ENCODE peak calls at places on chromosomes 4 and X, in four cellular contexts. One of them, this sample, is unnamed.

GRCh38 chr4:113547487-113548042 is 214.0 kb downstream of the CAMK2D start:
- DNase-seq in lower lobe of right lung: peak; percentile 88
- DNase-seq in activated CD4-positive, alpha-beta T cell treated with anti-CD3 and anti-CD28 coated beads, Interleukin-2, amount 50 U/mL, for 4 hours: peak; percentile 86
- DNase-seq in KBM-7: peak; percentile 84
- DNase-seq in this sample: peak; percentile 88

GRCh38 chr4:1783011-1783410 is 10.1 kb upstream of the FGFR3 start:
- DNase-seq in lower lobe of right lung: no peak
- DNase-seq in activated CD4-positive, alpha-beta T cell treated with anti-CD3 and anti-CD28 coated beads, Interleukin-2, amount 50 U/mL, for 4 hours: no peak
- DNase-seq in KBM-7: no peak
- DNase-seq in this sample: no peak

GRCh38 chr4:6443035-6444023 is 29.1 kb downstream of the PPP2R2C start:
- DNase-seq in lower lobe of right lung: no peak
- DNase-seq in activated CD4-positive, alpha-beta T cell treated with anti-CD3 and anti-CD28 coated beads, Interleukin-2, amount 50 U/mL, for 4 hours: no peak
- DNase-seq in KBM-7: no peak
- DNase-seq in this sample: no peak

GRCh38 chr4:26069218-26069617 is 155.2 kb downstream of the SMIM20 start:
- DNase-seq in lower lobe of right lung: no peak
- DNase-seq in activated CD4-positive, alpha-beta T cell treated with anti-CD3 and anti-CD28 coated beads, Interleukin-2, amount 50 U/mL, for 4 hours: no peak
- DNase-seq in KBM-7: peak; percentile 45
- DNase-seq in this sample: no peak

GRCh38 chrX:138756234-138756633 is 44.7 kb upstream of the FGF13 start:
- DNase-seq in lower lobe of right lung: peak; percentile 37
- DNase-seq in activated CD4-positive, alpha-beta T cell treated with anti-CD3 and anti-CD28 coated beads, Interleukin-2, amount 50 U/mL, for 4 hours: no peak
- DNase-seq in KBM-7: no peak
- DNase-seq in this sample: no peak

GRCh38 chrX:47297874-47298273 is 65.1 kb downstream of the USP11 start:
- DNase-seq in lower lobe of right lung: peak; percentile 58
- DNase-seq in activated CD4-positive, alpha-beta T cell treated with anti-CD3 and anti-CD28 coated beads, Interleukin-2, amount 50 U/mL, for 4 hours: no peak
- DNase-seq in KBM-7: no peak
- DNase-seq in this sample: no peak

GRCh38 chr4:104494161-104494560 is 533 bp downstream of the CXXC4 start:
- DNase-seq in lower lobe of right lung: no peak
- DNase-seq in activated CD4-positive, alpha-beta T cell treated with anti-CD3 and anti-CD28 coated beads, Interleukin-2, amount 50 U/mL, for 4 hours: no peak
- DNase-seq in KBM-7: no peak
- DNase-seq in this sample: no peak

GRCh38 chrX:42241421-42241820 is 318.1 kb upstream of the CASK start:
- DNase-seq in lower lobe of right lung: no peak
- DNase-seq in activated CD4-positive, alpha-beta T cell treated with anti-CD3 and anti-CD28 coated beads, Interleukin-2, amount 50 U/mL, for 4 hours: no peak
- DNase-seq in KBM-7: peak; percentile 51
- DNase-seq in this sample: no peak

GRCh38 chr4:185716008-185716976 is 95.7 kb downstream of the SORBS2 start:
- DNase-seq in lower lobe of right lung: peak; percentile 60
- DNase-seq in activated CD4-positive, alpha-beta T cell treated with anti-CD3 and anti-CD28 coated beads, Interleukin-2, amount 50 U/mL, for 4 hours: no peak
- DNase-seq in KBM-7: no peak
- DNase-seq in this sample: no peak

GRCh38 chr4:169079942-169080827 is 70.1 kb upstream of the CBR4 start:
- DNase-seq in lower lobe of right lung: peak; percentile 63
- DNase-seq in activated CD4-positive, alpha-beta T cell treated with anti-CD3 and anti-CD28 coated beads, Interleukin-2, amount 50 U/mL, for 4 hours: no peak
- DNase-seq in KBM-7: peak; percentile 86
- DNase-seq in this sample: no peak

GRCh38 chr4:98199247-98199646 is 56.0 kb upstream of the STPG2 start:
- DNase-seq in lower lobe of right lung: no peak
- DNase-seq in activated CD4-positive, alpha-beta T cell treated with anti-CD3 and anti-CD28 coated beads, Interleukin-2, amount 50 U/mL, for 4 hours: no peak
- DNase-seq in KBM-7: no peak
- DNase-seq in this sample: no peak

GRCh38 chr4:158513246-158513645 is 8.4 kb upstream of the RXFP1 start:
- DNase-seq in lower lobe of right lung: no peak
- DNase-seq in activated CD4-positive, alpha-beta T cell treated with anti-CD3 and anti-CD28 coated beads, Interleukin-2, amount 50 U/mL, for 4 hours: no peak
- DNase-seq in KBM-7: peak; percentile 77
- DNase-seq in this sample: no peak

GRCh38 chr4:103498161-103499070 is 221.4 kb downstream of the TACR3 start:
- DNase-seq in lower lobe of right lung: no peak
- DNase-seq in activated CD4-positive, alpha-beta T cell treated with anti-CD3 and anti-CD28 coated beads, Interleukin-2, amount 50 U/mL, for 4 hours: no peak
- DNase-seq in KBM-7: no peak
- DNase-seq in this sample: no peak

GRCh38 chrX:129984196-129984962 is 1.9 kb downstream of the BCORL1 start:
- DNase-seq in lower lobe of right lung: peak; percentile 58
- DNase-seq in activated CD4-positive, alpha-beta T cell treated with anti-CD3 and anti-CD28 coated beads, Interleukin-2, amount 50 U/mL, for 4 hours: no peak
- DNase-seq in KBM-7: no peak
- DNase-seq in this sample: no peak

GRCh38 chr4:82842593-82842992 is 44.0 kb upstream of the SCD5 start:
- DNase-seq in lower lobe of right lung: no peak
- DNase-seq in activated CD4-positive, alpha-beta T cell treated with anti-CD3 and anti-CD28 coated beads, Interleukin-2, amount 50 U/mL, for 4 hours: no peak
- DNase-seq in KBM-7: peak; percentile 25
- DNase-seq in this sample: no peak

GRCh38 chrX:27451324-27451723 is 11.8 kb downstream of the PPP4R3C start:
- DNase-seq in lower lobe of right lung: no peak
- DNase-seq in activated CD4-positive, alpha-beta T cell treated with anti-CD3 and anti-CD28 coated beads, Interleukin-2, amount 50 U/mL, for 4 hours: no peak
- DNase-seq in KBM-7: no peak
- DNase-seq in this sample: no peak

GRCh38 chr4:57093816-57094481 is 16.2 kb downstream of the IGFBP7 start:
- DNase-seq in lower lobe of right lung: no peak
- DNase-seq in activated CD4-positive, alpha-beta T cell treated with anti-CD3 and anti-CD28 coated beads, Interleukin-2, amount 50 U/mL, for 4 hours: no peak
- DNase-seq in KBM-7: no peak
- DNase-seq in this sample: no peak

GRCh38 chr4:71211748-71212147 is 127.1 kb upstream of the SLC4A4 start:
- DNase-seq in lower lobe of right lung: no peak
- DNase-seq in activated CD4-positive, alpha-beta T cell treated with anti-CD3 and anti-CD28 coated beads, Interleukin-2, amount 50 U/mL, for 4 hours: no peak
- DNase-seq in KBM-7: no peak
- DNase-seq in this sample: no peak

GRCh38 chr4:140252742-140253555 is 99.0 kb upstream of the MAML3 start:
- DNase-seq in lower lobe of right lung: peak; percentile 82
- DNase-seq in activated CD4-positive, alpha-beta T cell treated with anti-CD3 and anti-CD28 coated beads, Interleukin-2, amount 50 U/mL, for 4 hours: peak; percentile 52
- DNase-seq in KBM-7: peak; percentile 64
- DNase-seq in this sample: peak; percentile 42

GRCh38 chrX:10769165-10769564 is 148.8 kb upstream of the MID1 start:
- DNase-seq in lower lobe of right lung: no peak
- DNase-seq in activated CD4-positive, alpha-beta T cell treated with anti-CD3 and anti-CD28 coated beads, Interleukin-2, amount 50 U/mL, for 4 hours: no peak
- DNase-seq in KBM-7: peak; percentile 36
- DNase-seq in this sample: no peak

GRCh38 chr4:78656968-78657445 is 105.4 kb downstream of the ANXA3 start:
- DNase-seq in lower lobe of right lung: no peak
- DNase-seq in activated CD4-positive, alpha-beta T cell treated with anti-CD3 and anti-CD28 coated beads, Interleukin-2, amount 50 U/mL, for 4 hours: no peak
- DNase-seq in KBM-7: peak; percentile 86
- DNase-seq in this sample: no peak

GRCh38 chr4:100208459-100208858 is 18.2 kb upstream of the DDIT4L start:
- DNase-seq in lower lobe of right lung: no peak
- DNase-seq in activated CD4-positive, alpha-beta T cell treated with anti-CD3 and anti-CD28 coated beads, Interleukin-2, amount 50 U/mL, for 4 hours: no peak
- DNase-seq in KBM-7: no peak
- DNase-seq in this sample: no peak

GRCh38 chrX:5971300-5971699 is 257.4 kb downstream of the NLGN4X start:
- DNase-seq in lower lobe of right lung: no peak
- DNase-seq in activated CD4-positive, alpha-beta T cell treated with anti-CD3 and anti-CD28 coated beads, Interleukin-2, amount 50 U/mL, for 4 hours: no peak
- DNase-seq in KBM-7: no peak
- DNase-seq in this sample: no peak

GRCh38 chr4:124203613-124204284 is 508.8 kb downstream of the ANKRD50 start:
- DNase-seq in lower lobe of right lung: no peak
- DNase-seq in activated CD4-positive, alpha-beta T cell treated with anti-CD3 and anti-CD28 coated beads, Interleukin-2, amount 50 U/mL, for 4 hours: no peak
- DNase-seq in KBM-7: no peak
- DNase-seq in this sample: no peak

GRCh38 chrX:22922961-22923360 is 76.8 kb upstream of the DDX53 start:
- DNase-seq in lower lobe of right lung: no peak
- DNase-seq in activated CD4-positive, alpha-beta T cell treated with anti-CD3 and anti-CD28 coated beads, Interleukin-2, amount 50 U/mL, for 4 hours: no peak
- DNase-seq in KBM-7: peak; percentile 20
- DNase-seq in this sample: no peak

GRCh38 chrX:103155201-103155600 is 59.7 kb upstream of the BEX4 start:
- DNase-seq in lower lobe of right lung: no peak
- DNase-seq in activated CD4-positive, alpha-beta T cell treated with anti-CD3 and anti-CD28 coated beads, Interleukin-2, amount 50 U/mL, for 4 hours: no peak
- DNase-seq in KBM-7: no peak
- DNase-seq in this sample: no peak

GRCh38 chr4:88751258-88752075 is 53.8 kb upstream of the NAP1L5 start:
- DNase-seq in lower lobe of right lung: no peak
- DNase-seq in activated CD4-positive, alpha-beta T cell treated with anti-CD3 and anti-CD28 coated beads, Interleukin-2, amount 50 U/mL, for 4 hours: no peak
- DNase-seq in KBM-7: no peak
- DNase-seq in this sample: no peak

GRCh38 chr4:78482281-78482680 is 69.3 kb upstream of the ANXA3 start:
- DNase-seq in lower lobe of right lung: no peak
- DNase-seq in activated CD4-positive, alpha-beta T cell treated with anti-CD3 and anti-CD28 coated beads, Interleukin-2, amount 50 U/mL, for 4 hours: no peak
- DNase-seq in KBM-7: no peak
- DNase-seq in this sample: no peak

GRCh38 chr4:2650276-2650675 is 105.9 kb downstream of the TNIP2 start:
- DNase-seq in lower lobe of right lung: peak; percentile 31
- DNase-seq in activated CD4-positive, alpha-beta T cell treated with anti-CD3 and anti-CD28 coated beads, Interleukin-2, amount 50 U/mL, for 4 hours: no peak
- DNase-seq in KBM-7: no peak
- DNase-seq in this sample: no peak

GRCh38 chr4:87525636-87526035 is 3.5 kb downstream of the SPARCL1 start:
- DNase-seq in lower lobe of right lung: no peak
- DNase-seq in activated CD4-positive, alpha-beta T cell treated with anti-CD3 and anti-CD28 coated beads, Interleukin-2, amount 50 U/mL, for 4 hours: no peak
- DNase-seq in KBM-7: no peak
- DNase-seq in this sample: no peak

GRCh38 chrX:74500067-74500466 is 78.8 kb downstream of the SLC16A2 start:
- DNase-seq in lower lobe of right lung: no peak
- DNase-seq in activated CD4-positive, alpha-beta T cell treated with anti-CD3 and anti-CD28 coated beads, Interleukin-2, amount 50 U/mL, for 4 hours: no peak
- DNase-seq in KBM-7: no peak
- DNase-seq in this sample: no peak

GRCh38 chr4:54390670-54391069 is 161.6 kb downstream of the PDGFRA start:
- DNase-seq in lower lobe of right lung: peak; percentile 64
- DNase-seq in activated CD4-positive, alpha-beta T cell treated with anti-CD3 and anti-CD28 coated beads, Interleukin-2, amount 50 U/mL, for 4 hours: no peak
- DNase-seq in KBM-7: no peak
- DNase-seq in this sample: no peak

GRCh38 chr4:129929984-129930383 is 834.0 kb downstream of the C4orf33 start:
- DNase-seq in lower lobe of right lung: no peak
- DNase-seq in activated CD4-positive, alpha-beta T cell treated with anti-CD3 and anti-CD28 coated beads, Interleukin-2, amount 50 U/mL, for 4 hours: no peak
- DNase-seq in KBM-7: no peak
- DNase-seq in this sample: no peak

GRCh38 chr4:140408974-140409373 is 18.5 kb downstream of the CLGN start:
- DNase-seq in lower lobe of right lung: no peak
- DNase-seq in activated CD4-positive, alpha-beta T cell treated with anti-CD3 and anti-CD28 coated beads, Interleukin-2, amount 50 U/mL, for 4 hours: no peak
- DNase-seq in KBM-7: no peak
- DNase-seq in this sample: no peak

This sample was measured in stimulated activated CD4-positive, alpha-beta T cell treated with anti-CD3 and anti-CD28 coated beads, TNF-alpha, amount 100 ng/mL, for 4 hours.